ENCODE peak calls at places on chromosomes 7 and 10, in four cellular contexts. H is GM12878, G is K562, P is HepG2. C is an unnamed sample.

GRCh38 chr7:1028044-1028770 is 16.1 kb upstream of the GPR146 start:
- DNase-seq in H (no peak), P (peak), G (peak), C (peak)

GRCh38 chr10:58326967-58327381 is 7.8 kb upstream of the UBE2D1 start:
- DNase-seq in H (no peak), P (no peak), G (no peak), C (no peak)

GRCh38 chr10:6037975-6038624 is 24.1 kb downstream of the IL2RA start:
- DNase-seq in G (no peak), P (no peak), H (no peak), C (no peak)

GRCh38 chr10:86960003-86960862 is 1.8 kb downstream of the SNCG start:
- DNase-seq in H (peak), P (peak), G (peak), C (peak)

GRCh38 chr7:90625562-90625961 is 29.4 kb downstream of the CDK14 start:
- DNase-seq in G (no peak), P (no peak), H (no peak), C (peak)

GRCh38 chr7:155815332-155816191 is 3.3 kb upstream of the SHH start:
- DNase-seq in P (no peak), H (no peak), G (peak), C (peak)

GRCh38 chr7:103446046-103446520 is at the start of gene SLC26A5:
- DNase-seq in G (peak), H (no peak), P (no peak), C (peak)

GRCh38 chr7:47568569-47568968 is 13.3 kb downstream of the TNS3 start:
- DNase-seq in G (no peak), P (no peak), H (no peak), C (no peak)

GRCh38 chr10:60382946-60383681 is 6.6 kb downstream of the ANK3 start:
- DNase-seq in G (no peak), P (no peak), H (no peak), C (no peak)

GRCh38 chr10:3287566-3288445 is 115.2 kb upstream of the PITRM1 start:
- DNase-seq in G (no peak), P (no peak), H (no peak), C (peak)

GRCh38 chr7:143979359-143979758 is 20.8 kb upstream of the OR6B1 start:
- DNase-seq in G (no peak), P (peak), H (no peak), C (no peak)
- TF ChIP-seq FOXK2 in G (no peak), P (no peak), H (no peak), C (no peak)

GRCh38 chr7:134792968-134793367 is 13.5 kb downstream of the CALD1 start:
- DNase-seq in G (no peak), H (no peak), P (no peak), C (no peak)
- TF ChIP-seq FOXK2 in G (no peak), H (no peak), P (no peak), C (no peak)

GRCh38 chr7:65230231-65230630 is 143.4 kb upstream of the ZNF92 start:
- DNase-seq in G (no peak), H (no peak), P (no peak), C (no peak)
- TF ChIP-seq FOXK2 in G (no peak), H (no peak), P (no peak), C (no peak)

GRCh38 chr10:27470890-27471289 is 33.2 kb upstream of the RAB18 start:
- DNase-seq in P (no peak), G (no peak), H (no peak), C (no peak)

GRCh38 chr10:27479016-27479415 is 25.1 kb upstream of the RAB18 start:
- DNase-seq in P (no peak), H (no peak), G (no peak), C (no peak)

DNA sequence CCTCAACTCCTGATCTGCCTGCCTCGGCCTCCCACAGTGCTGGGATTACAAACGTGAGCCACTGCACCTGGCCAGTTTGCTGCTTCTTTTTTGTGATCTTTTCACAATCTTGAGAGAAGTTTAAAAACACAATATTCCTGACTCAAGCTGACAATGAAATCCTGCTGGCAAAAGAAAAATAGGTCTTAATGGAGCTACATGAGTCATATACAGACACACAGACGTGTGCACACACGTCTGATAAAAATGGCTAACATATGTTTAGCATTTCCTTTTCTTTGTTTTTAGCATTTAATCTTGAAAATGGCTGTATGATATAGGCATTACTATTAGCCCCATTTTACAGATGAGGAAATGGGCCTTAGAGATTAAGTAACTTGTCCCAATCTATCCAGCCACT is 29.4 kb upstream of the RAB18 start:
- DNase-seq in H (no peak), P (no peak), G (no peak), C (no peak)
- TF ChIP-seq FOXK2 in H (no peak), P (no peak), G (no peak), C (no peak)

DNA sequence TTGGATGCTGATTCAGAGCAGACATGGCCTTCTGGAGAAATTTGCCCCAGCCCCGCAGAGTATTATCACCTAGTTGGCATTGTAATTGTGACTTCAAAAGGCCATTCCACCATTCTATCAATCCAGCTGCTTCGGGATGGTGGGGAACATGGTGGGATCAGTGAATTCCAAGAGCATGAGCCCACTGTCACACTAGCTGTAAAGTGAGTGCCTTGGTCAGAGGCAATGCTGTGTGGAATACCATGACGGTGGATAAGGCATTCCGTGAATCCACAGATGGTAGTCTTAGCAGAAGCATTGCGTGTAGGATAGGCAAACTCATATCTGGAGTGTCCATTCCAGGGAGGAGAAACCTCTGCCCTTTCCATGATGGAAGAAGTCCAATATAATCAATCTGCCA is 13.3 kb upstream of the TMEM248 start:
- DNase-seq in G (no peak), P (no peak), H (no peak), C (no peak)
- TF ChIP-seq FOXK2 in G (no peak), P (no peak), H (no peak), C (no peak)

GRCh38 chr10:122957474-122957873 is 3.4 kb upstream of the C10orf88 start:
- DNase-seq in H (no peak), P (peak), G (no peak), C (no peak)
- TF ChIP-seq FOXK2 in H (no peak), P (no peak), G (no peak), C (no peak)

DNA sequence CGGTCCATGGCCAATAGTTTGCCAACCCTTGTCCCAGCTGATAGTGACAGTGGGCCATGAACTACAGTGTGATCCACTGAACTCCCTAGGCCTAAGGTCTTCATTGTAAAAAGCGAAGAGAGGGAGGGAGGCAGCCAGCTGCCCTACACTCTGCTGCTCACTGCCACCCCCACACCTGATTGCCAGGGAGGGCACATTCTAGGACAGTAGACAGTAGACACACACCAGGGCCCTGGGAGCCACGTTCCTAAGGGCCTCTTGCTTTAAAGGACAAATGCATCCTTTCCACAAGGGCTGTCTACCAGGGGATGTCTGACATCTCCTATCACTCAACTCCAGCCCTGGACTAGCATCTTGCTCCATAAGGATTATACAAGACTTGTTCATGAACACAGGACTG is 122.2 kb downstream of the DLG5 start:
- DNase-seq in P (no peak), G (no peak), H (no peak), C (no peak)
- TF ChIP-seq FOXK2 in P (no peak), G (no peak), H (no peak), C (no peak)

DNA sequence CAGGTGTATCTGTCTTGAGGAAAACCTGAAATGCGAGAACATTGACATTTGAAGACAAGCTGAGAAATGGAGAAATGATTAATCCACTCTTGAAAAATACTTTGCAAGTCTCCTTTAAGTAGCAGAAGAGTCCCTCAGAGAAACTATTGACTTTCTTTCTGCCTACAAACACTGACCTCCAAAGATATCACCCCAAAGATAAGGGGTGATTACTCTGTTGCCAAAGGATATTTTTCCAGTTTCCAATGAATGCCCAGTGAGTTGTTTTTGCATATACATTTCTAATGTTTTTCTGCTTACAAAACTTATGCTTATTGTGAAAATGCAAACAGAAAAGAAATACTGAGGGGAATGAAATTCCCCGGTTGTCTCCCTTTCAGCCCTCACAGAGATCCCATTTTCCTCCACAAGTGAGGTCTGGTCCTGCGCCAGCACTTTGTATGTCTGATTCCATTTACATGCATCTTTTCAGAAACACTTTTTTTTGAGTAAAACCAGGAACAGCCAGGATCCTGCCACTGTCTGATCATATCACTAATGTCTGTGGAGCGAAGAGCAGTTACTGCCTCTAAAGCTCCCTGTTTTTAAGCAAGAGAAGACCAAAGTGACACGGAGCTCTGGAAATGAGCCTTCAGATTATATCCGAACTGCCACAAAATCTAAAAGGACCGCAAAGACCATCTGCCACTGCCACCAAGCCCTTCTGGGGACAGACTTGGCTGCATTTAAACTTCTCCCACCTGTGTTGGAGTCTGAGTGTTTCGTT is 82.9 kb upstream of the PDCD4 start:
- DNase-seq in G (no peak), H (no peak), P (no peak), C (no peak)
- TF ChIP-seq FOXK2 in G (no peak), H (no peak), P (no peak), C (no peak)